ENCODE peak calls at places on chromosomes 7 and 10, in ten cellular contexts. C, T, R, N, O, Z, K, H, Y and F are unnamed samples.

GRCh38 chr10:11328264-11329054 is 283.0 kb downstream of the USP6NL start:
- DNase-seq in H (no peak), Y (peak), C (no peak), R (peak), Z (no peak), N (no peak), K (no peak), O (no peak), T (no peak), F (no peak)

GRCh38 chr10:49131507-49132385 is 2.1 kb downstream of the FAM170B start:
- DNase-seq in O (no peak), H (no peak), N (no peak), Y (no peak), Z (peak), K (no peak), T (peak), C (no peak), R (peak), F (no peak)

GRCh38 chr10:102413806-102414561 is 4.6 kb downstream of the PSD start:
- DNase-seq in T (peak), Y (no peak), H (no peak), Z (no peak), R (peak), N (no peak), O (no peak), K (no peak), C (no peak), F (no peak)

GRCh38 chr10:79140083-79140793 is 71.5 kb downstream of the ZMIZ1 start:
- DNase-seq in K (no peak), N (no peak), T (no peak), C (no peak), Y (no peak), R (no peak), Z (no peak), O (no peak), H (no peak), F (no peak)

GRCh38 chr7:158924956-158925355 is 68.6 kb downstream of the DYNC2I1 start:
- DNase-seq in R (no peak), Z (no peak), T (no peak), O (no peak), Y (peak), H (no peak), N (peak), C (no peak), K (no peak), F (peak)

GRCh38 chr10:123863721-123864432 is 27.7 kb downstream of the CPXM2 start:
- DNase-seq in K (no peak), O (no peak), T (no peak), C (no peak), R (no peak), Y (no peak), H (no peak), N (no peak), Z (no peak), F (no peak)

GRCh38 chr7:22572937-22573336 is 72.9 kb upstream of the STEAP1B start:
- DNase-seq in O (no peak), Y (peak), T (no peak), C (no peak), N (peak), K (no peak), R (no peak), H (no peak), Z (no peak), F (peak)

GRCh38 chr7:105365541-105366534 is 22.9 kb downstream of the SRPK2 start:
- DNase-seq in Y (no peak), O (no peak), Z (no peak), K (peak), C (no peak), T (no peak), N (no peak), R (no peak), H (no peak), F (peak)

GRCh38 chr7:92489634-92490033 is 11.9 kb upstream of the ERVW-1 start:
- DNase-seq in Y (no peak), O (no peak), Z (no peak), K (peak), T (no peak), R (no peak), N (peak), H (no peak), C (no peak), F (peak)

GRCh38 chr10:18254086-18254485 is 113.9 kb downstream of the CACNB2 start:
- DNase-seq in R (no peak), T (no peak), N (no peak), O (no peak), C (no peak), Z (no peak), Y (no peak), H (no peak), K (peak), F (peak)

GRCh38 chr10:79027147-79028055 is 41.4 kb upstream of the ZMIZ1 start:
- DNase-seq in Y (no peak), T (peak), K (no peak), R (no peak), Z (no peak), N (no peak), O (peak), C (peak), H (peak), F (no peak)

GRCh38 chr7:159078911-159079270 is 65.8 kb downstream of the VIPR2 start:
- DNase-seq in K (no peak), Z (no peak), H (peak), R (no peak), Y (no peak), C (no peak), O (no peak), N (no peak), T (no peak), F (no peak)

GRCh38 chr7:12771378-12771877 is 84.0 kb downstream of the ARL4A start:
- DNase-seq in T (no peak), Z (peak), K (peak), Y (no peak), O (no peak), C (no peak), R (no peak), N (no peak), H (no peak), F (peak)

GRCh38 chr10:43252785-43253341 is 14.0 kb downstream of the RASGEF1A start:
- DNase-seq in Y (no peak), C (no peak), H (peak), R (peak), T (peak), O (peak), Z (peak), N (no peak), K (no peak), F (no peak)

GRCh38 chr10:8133146-8133545 is 78.7 kb downstream of the GATA3 start:
- DNase-seq in H (no peak), O (no peak), Z (no peak), C (no peak), K (no peak), N (no peak), T (no peak), Y (no peak), R (no peak), F (no peak)

GRCh38 chr10:126380352-126381076 is 7.8 kb downstream of the ADAM12 start:
- DNase-seq in Y (no peak), T (no peak), Z (no peak), R (no peak), O (peak), N (no peak), C (no peak), K (no peak), H (no peak), F (no peak)

GRCh38 chr7:69622014-69622818 is 23.9 kb downstream of the AUTS2 start:
- DNase-seq in O (no peak), Y (no peak), N (no peak), Z (no peak), K (no peak), R (no peak), T (no peak), H (no peak), C (no peak), F (no peak)

GRCh38 chr7:5869691-5870090 is 10.9 kb upstream of the OCM start:
- DNase-seq in K (no peak), H (no peak), N (no peak), T (no peak), Z (no peak), C (no peak), O (no peak), Y (no peak), R (no peak), F (no peak)

GRCh38 chr10:97179731-97180366 is 5.9 kb downstream of the SLIT1 start:
- DNase-seq in Y (no peak), T (peak), H (no peak), Z (no peak), C (no peak), R (no peak), N (no peak), K (no peak), O (peak), F (no peak)

GRCh38 chr10:24449334-24449740 is 240.4 kb downstream of the KIAA1217 start:
- DNase-seq in C (no peak), R (no peak), H (no peak), N (peak), O (no peak), T (no peak), Z (no peak), Y (peak), K (peak), F (peak)

GRCh38 chr10:18793951-18794350 is 134.7 kb downstream of the ARL5B start:
- DNase-seq in Y (peak), K (peak), Z (no peak), H (no peak), N (peak), C (no peak), O (no peak), R (no peak), T (no peak), F (peak)

GRCh38 chr7:1531263-1531978 is 919 bp downstream of the MAFK start:
- DNase-seq in R (no peak), O (peak), K (peak), Z (peak), Y (peak), N (peak), H (peak), T (no peak), C (peak), F (peak)

GRCh38 chr10:98910048-98910447 is 325.6 kb downstream of the HPSE2 start:
- DNase-seq in R (no peak), T (no peak), Y (no peak), C (no peak), Z (no peak), O (peak), H (no peak), N (peak), K (no peak), F (no peak)

GRCh38 chr10:116796910-116797513 is 52.3 kb upstream of the ENO4 start:
- DNase-seq in Z (peak), N (peak), R (peak), T (peak), C (peak), H (peak), K (peak), Y (peak), O (peak), F (peak)

GRCh38 chr7:2734761-2735571 is 47.0 kb downstream of the AMZ1 start:
- DNase-seq in H (no peak), N (peak), O (no peak), C (no peak), T (no peak), R (peak), Y (no peak), K (no peak), Z (peak), F (no peak)
- H3K4me3 ChIP-seq in H (no peak), N (no peak), O (no peak), C (no peak), T (no peak), R (peak), Y (no peak), K (no peak), Z (no peak), F (no peak)

GRCh38 chr10:62414359-62414758 is 40.2 kb downstream of the ZNF365 start:
- DNase-seq in H (no peak), C (no peak), K (no peak), Z (no peak), N (no peak), O (no peak), Y (peak), R (no peak), T (no peak), F (peak)
- TF ChIP-seq CTCF in H (no peak), C (no peak), K (peak), Z (no peak), N (peak), O (no peak), Y (peak), R (no peak), T (no peak), F (no peak)

GRCh38 chr10:110354322-110354766 is 49.6 kb upstream of the SMNDC1 start:
- DNase-seq in O (peak), Z (peak), T (peak), C (peak), Y (peak), N (peak), K (peak), H (peak), R (peak), F (peak)

GRCh38 chr10:110357252-110357780 is 52.6 kb upstream of the SMNDC1 start:
- DNase-seq in R (no peak), T (no peak), H (no peak), C (no peak), Z (peak), O (no peak), K (peak), Y (peak), N (peak), F (peak)

GRCh38 chr10:110355181-110355831 is 50.6 kb upstream of the SMNDC1 start:
- DNase-seq in H (no peak), O (no peak), Z (peak), N (no peak), C (no peak), R (no peak), T (no peak), Y (no peak), K (no peak), F (no peak)

GRCh38 chr10:110356628-110357245 is 52.0 kb upstream of the SMNDC1 start:
- DNase-seq in O (no peak), K (peak), Z (peak), H (peak), Y (peak), C (no peak), N (peak), T (no peak), R (no peak), F (peak)

GRCh38 chr10:110355922-110356627 is 51.4 kb upstream of the SMNDC1 start:
- DNase-seq in O (no peak), R (no peak), C (no peak), Z (peak), N (no peak), T (no peak), Y (no peak), K (no peak), H (no peak), F (no peak)
- H3K4me3 ChIP-seq in O (no peak), R (peak), C (no peak), Z (no peak), N (no peak), T (no peak), Y (no peak), K (no peak), H (no peak), F (no peak)

GRCh38 chr10:6516277-6516676 is 63.8 kb downstream of the PRKCQ start:
- DNase-seq in Y (no peak), Z (no peak), K (no peak), H (no peak), N (no peak), R (no peak), O (no peak), C (no peak), T (no peak), F (no peak)
- TF ChIP-seq CTCF in Y (no peak), Z (no peak), K (no peak), H (no peak), N (no peak), R (no peak), O (no peak), C (no peak), T (no peak), F (no peak)